ENCODE peak calls at places on chromosomes 16 and 17, in seven cellular contexts. N is type B pancreatic cell, X is T-cell, S is GM04504, D is posterior cingulate gyrus, U is coronary artery, W is iPS DF 6.9. B is an unnamed sample.
A peak's percentile ranks its signal among the peaks of the same experiment; 100 is the strongest.

GRCh38 chr16:82524939-82525338 is 101.8 kb upstream of the CDH13 start:
- DNase-seq in D (no peak), N (no peak), X (no peak), W (no peak), U (no peak), S (no peak), B (no peak)

GRCh38 chr17:82640046-82640445 is 8.2 kb downstream of the WDR45B start:
- DNase-seq in W (no peak), S (no peak), X (no peak), U (no peak), N (no peak), D (no peak), B (no peak)

GRCh38 chr17:63042443-63042842 is 76.4 kb downstream of the TANC2 start:
- DNase-seq in S (no peak), N (no peak), D (no peak), W (no peak), U (no peak), X (no peak), B (no peak)

GRCh38 chr17:44529864-44530263 is 26.7 kb upstream of the GPATCH8 start:
- DNase-seq in W (no peak), X (no peak), D (no peak), S (no peak), N (no peak), U (no peak), B (peak; percentile 61)

GRCh38 chr17:30415491-30415890 is 36.8 kb downstream of the CPD start:
- DNase-seq in X (no peak), N (no peak), S (peak; percentile 21), D (no peak), U (no peak), W (no peak), B (no peak)

GRCh38 chr16:53022374-53022773 is 30.3 kb downstream of the CHD9NB start:
- DNase-seq in X (no peak), W (no peak), S (peak; percentile 16), D (no peak), N (no peak), U (no peak), B (peak; percentile 77)

GRCh38 chr17:80726558-80727408 is 182.1 kb downstream of the RPTOR start:
- DNase-seq in N (no peak), S (no peak), U (no peak), W (no peak), D (no peak), X (no peak), B (no peak)

GRCh38 chr16:81142864-81143263 is 46.7 kb upstream of the GCSH start:
- DNase-seq in W (no peak), D (no peak), N (no peak), U (no peak), S (no peak), X (no peak), B (peak; percentile 53)

GRCh38 chr16:88005968-88006367 is 54.7 kb downstream of the BANP start:
- DNase-seq in S (no peak), W (no peak), D (no peak), N (no peak), X (no peak), U (no peak), B (no peak)

GRCh38 chr17:18344021-18344420 is 19.3 kb downstream of the SHMT1 start:
- DNase-seq in W (no peak), N (no peak), X (no peak), S (no peak), D (no peak), U (no peak), B (no peak)